ENCODE peak calls at places on chromosomes 3 and 15, in six cellular contexts. C is head of caudate nucleus; A is stimulated activated naive CD8-positive, alpha-beta T cell treated with anti-CD3 and anti-CD28 coated beads, Interleukin-15, Interleukin-2, amounts not matched to agents 100 U/mL and 50 U/mL, for 24 hours; H is GM12892; O is stimulated activated CD4-positive, alpha-beta T cell treated with anti-CD3 and anti-CD28 coated beads, TNF-alpha, amount 100 ng/mL, for 4 hours; Q is T-helper 9 cell. M is an unnamed sample.

GRCh38 chr15:77358545-77359240 is 61.2 kb downstream of the PEAK1 start:
- DNase-seq in C (no peak), A (no peak), O (no peak), Q (no peak), H (no peak), M (no peak)

GRCh38 chr3:54344601-54345216 is 222.4 kb downstream of the CACNA2D3 start:
- DNase-seq in A (no peak), C (no peak), Q (no peak), H (no peak), O (no peak), M (no peak)

GRCh38 chr3:142028174-142028833 is 121.0 kb downstream of the TFDP2 start:
- DNase-seq in Q (no peak), H (no peak), C (no peak), A (peak; percentile 19), O (no peak), M (peak; percentile 67)

GRCh38 chr3:16665282-16665741 is 60.1 kb upstream of the DAZL start:
- DNase-seq in Q (no peak), H (no peak), O (no peak), C (no peak), A (no peak), M (no peak)

GRCh38 chr15:89665449-89666146 is 10.3 kb upstream of the KIF7 start:
- DNase-seq in H (no peak), O (no peak), Q (no peak), C (peak; percentile 22), A (peak; percentile 25), M (no peak)

GRCh38 chr3:178263236-178263916 is 272.9 kb upstream of the KCNMB2 start:
- DNase-seq in O (no peak), C (no peak), Q (no peak), H (no peak), A (no peak), M (no peak)

GRCh38 chr3:122427857-122428471 is 12.1 kb upstream of the WDR5B start:
- DNase-seq in A (no peak), O (no peak), H (no peak), C (no peak), Q (no peak), M (no peak)

GRCh38 chr15:38555686-38556334 is 8.8 kb downstream of the RASGRP1 start:
- DNase-seq in O (no peak), Q (no peak), H (no peak), C (peak; percentile 67), A (no peak), M (no peak)

GRCh38 chr3:89859738-89860137 is 752.3 kb downstream of the EPHA3 start:
- DNase-seq in H (no peak), O (no peak), C (no peak), A (no peak), Q (no peak), M (no peak)

GRCh38 chr3:22284559-22284958 is 533.5 kb upstream of the ZNF385D start:
- DNase-seq in O (no peak), H (no peak), C (no peak), Q (no peak), A (no peak), M (no peak)

GRCh38 chr3:146640955-146641867 is 36.1 kb upstream of the PLSCR5 start:
- DNase-seq in O (no peak), C (no peak), Q (no peak), A (no peak), H (no peak), M (peak; percentile 49)

GRCh38 chr3:63230146-63230545 is 48.0 kb upstream of the SYNPR start:
- DNase-seq in O (no peak), Q (no peak), C (no peak), H (no peak), A (no peak), M (no peak)

GRCh38 chr15:69537888-69538287 is 85.3 kb downstream of the RPLP1 start:
- DNase-seq in O (no peak), Q (no peak), C (no peak), A (no peak), H (no peak), M (no peak)

GRCh38 chr15:83283813-83284562 is 476 bp downstream of the BNC1 start:
- DNase-seq in A (no peak), Q (no peak), C (no peak), H (no peak), O (no peak), M (no peak)

GRCh38 chr15:73127302-73127936 is 75.2 kb downstream of the NEO1 start:
- DNase-seq in Q (no peak), O (no peak), A (peak; percentile 13), H (no peak), C (no peak), M (peak; percentile 24)

GRCh38 chr3:157508461-157508860 is 5.2 kb upstream of the VEPH1 start:
- DNase-seq in Q (no peak), C (no peak), H (no peak), O (no peak), A (no peak), M (no peak)

GRCh38 chr15:69590932-69591524 is 138.4 kb downstream of the RPLP1 start:
- DNase-seq in C (no peak), H (no peak), O (no peak), A (no peak), Q (no peak), M (no peak)

GRCh38 chr3:12638105-12638504 is 25.8 kb downstream of the RAF1 start:
- DNase-seq in C (no peak), H (no peak), O (no peak), A (no peak), Q (no peak), M (no peak)

GRCh38 chr3:56800373-56801150 is 1.2 kb downstream of the ARHGEF3 start:
- DNase-seq in C (peak; percentile 44), Q (peak; percentile 56), O (peak; percentile 68), A (peak; percentile 75), H (peak; percentile 25), M (peak; percentile 91)